ENCODE peak calls at places on chromosomes 16 and 17, in seven cellular contexts. S is mesenchymal stem cell, W is IMR-90, Q is mesendoderm, H is neuronal stem cell, I is H1, L is trophoblast cell. M is an unnamed sample.

GRCh38 chr17:67441052-67441738 is 64.1 kb downstream of the PITPNC1 start:
- DNase-seq in S (peak; percentile 98), W (peak; percentile 88), Q (peak; percentile 46), H (peak; percentile 41), I (no peak), L (no peak), M (no peak)

GRCh38 chr17:4854181-4854681 is 21.1 kb downstream of the MINK1 start:
- DNase-seq in S (no peak), W (peak; percentile 66), Q (peak; percentile 71), H (no peak), I (no peak), L (peak; percentile 51), M (no peak)

GRCh38 chr17:19538095-19539039 is 4.7 kb downstream of the SLC47A1 start:
- DNase-seq in S (no peak), W (no peak), Q (no peak), H (no peak), I (no peak), L (no peak), M (no peak)

GRCh38 chr16:3656491-3657468 is 2.3 kb downstream of the DNASE1 start:
- DNase-seq in S (no peak), W (no peak), Q (no peak), H (no peak), I (no peak), L (peak; percentile 98), M (peak; percentile 26)

GRCh38 chr17:42548070-42548837 is 4.5 kb upstream of the HSD17B1 start:
- DNase-seq in S (peak; percentile 53), W (no peak), Q (peak; percentile 94), H (peak; percentile 71), I (peak; percentile 82), L (peak; percentile 66), M (peak; percentile 97)

GRCh38 chr17:50093246-50093645 is 1.9 kb upstream of the PDK2 start:
- DNase-seq in S (no peak), W (no peak), Q (no peak), H (no peak), I (no peak), L (no peak), M (no peak)

GRCh38 chr17:38747385-38748328 is 479 bp downstream of the PCGF2 start:
- DNase-seq in S (peak; percentile 48), W (no peak), Q (peak; percentile 54), H (peak; percentile 54), I (no peak), L (no peak), M (no peak)

GRCh38 chr16:89925596-89926079 is 2.5 kb downstream of the TUBB3 start:
- DNase-seq in S (peak; percentile 61), W (no peak), Q (peak; percentile 58), H (no peak), I (no peak), L (no peak), M (no peak)

GRCh38 chr16:3012828-3013420 is at the start of gene CLDN9:
- DNase-seq in S (no peak), W (no peak), Q (peak; percentile 54), H (no peak), I (no peak), L (peak; percentile 38), M (peak; percentile 72)

GRCh38 chr16:81723098-81723723 is 55.9 kb upstream of the PLCG2 start:
- DNase-seq in S (peak; percentile 85), W (peak; percentile 80), Q (peak; percentile 87), H (peak; percentile 82), I (no peak), L (peak; percentile 42), M (no peak)

GRCh38 chr17:43734376-43734775 is 24.2 kb downstream of the SOST start:
- DNase-seq in S (no peak), W (peak; percentile 69), Q (no peak), H (no peak), I (no peak), L (no peak), M (no peak)

GRCh38 chr16:68450741-68451140 is 2.4 kb upstream of the SMPD3 start:
- DNase-seq in S (no peak), W (no peak), Q (no peak), H (no peak), I (no peak), L (no peak), M (no peak)

GRCh38 chr17:27480699-27481098 is 24.5 kb downstream of the KSR1 start:
- DNase-seq in S (no peak), W (no peak), Q (no peak), H (no peak), I (no peak), L (no peak), M (no peak)

GRCh38 chr17:42284020-42284369 is 4.3 kb upstream of the STAT5A start:
- DNase-seq in S (no peak), W (no peak), Q (no peak), H (no peak), I (no peak), L (no peak), M (peak; percentile 6)

GRCh38 chr17:30095507-30096244 is 20.9 kb upstream of the NSRP1 start:
- DNase-seq in S (peak; percentile 86), W (peak; percentile 82), Q (peak; percentile 77), H (peak; percentile 44), I (no peak), L (peak; percentile 77), M (peak; percentile 41)

GRCh38 chr17:34207572-34207971 is 47.5 kb upstream of the CCL2 start:
- DNase-seq in S (no peak), W (no peak), Q (no peak), H (no peak), I (no peak), L (no peak), M (no peak)

GRCh38 chr17:49402706-49403105 is 12.0 kb downstream of the PHB1 start:
- DNase-seq in S (no peak), W (no peak), Q (no peak), H (no peak), I (no peak), L (no peak), M (no peak)

GRCh38 chr16:739560-740458 is 988 bp downstream of the CIAO3 start:
- DNase-seq in S (no peak), W (no peak), Q (no peak), H (no peak), I (no peak), L (no peak), M (no peak)

DNA sequence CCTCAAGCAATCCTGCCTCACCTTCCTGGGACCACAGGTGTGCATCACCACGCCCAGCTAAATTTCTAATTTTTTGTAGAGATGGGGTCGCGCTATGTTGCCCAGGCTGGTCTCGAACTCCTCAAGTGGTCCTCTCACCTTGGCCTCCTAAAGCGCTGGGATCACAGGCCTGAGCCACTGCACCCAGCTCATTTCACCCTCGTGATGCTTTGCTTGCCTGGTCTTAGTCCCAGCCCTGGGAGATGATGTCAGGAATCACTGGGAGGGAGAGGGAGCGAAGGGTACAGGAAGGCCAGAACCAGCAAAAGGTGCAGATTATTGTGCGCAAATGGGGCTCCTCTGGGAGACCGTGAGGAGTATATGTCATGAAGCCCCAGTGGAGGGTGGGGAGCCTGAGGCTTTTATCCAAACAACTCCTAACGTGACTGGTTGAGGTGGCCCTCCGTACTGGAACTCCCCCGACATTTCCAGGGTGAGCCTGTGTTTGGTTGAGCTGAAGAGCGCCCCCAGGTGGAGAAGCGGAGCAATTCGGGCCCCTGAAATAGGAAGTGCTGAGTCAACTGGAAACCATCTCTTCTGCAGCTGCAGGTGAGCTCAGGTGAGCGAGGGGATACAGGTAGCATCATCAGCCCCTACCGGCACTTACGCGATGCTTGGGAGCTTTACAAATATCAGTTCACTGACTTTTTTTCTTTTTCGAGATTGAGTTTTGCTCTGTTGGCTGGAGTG is 41.2 kb upstream of the HAPSTR1 start:
- DNase-seq in S (no peak), W (peak; percentile 16), Q (peak; percentile 88), H (no peak), I (peak; percentile 73), L (peak; percentile 45), M (peak; percentile 94)
- H4K8ac ChIP-seq in S (peak overlapping the region; percentile 66), W (peak overlapping the region; percentile 64), Q (no peak overlapping the region), H (no peak overlapping the region), I (no peak overlapping the region), L (no peak overlapping the region), M (no peak overlapping the region)

GRCh38 chr16:78528265-78528664 is 428.8 kb downstream of the WWOX start:
- DNase-seq in S (no peak), W (no peak), Q (no peak), H (no peak), I (no peak), L (no peak), M (no peak)
- H4K8ac ChIP-seq in S (no peak overlapping the region), W (no peak overlapping the region), Q (no peak overlapping the region), H (no peak overlapping the region), I (no peak overlapping the region), L (no peak overlapping the region), M (no peak overlapping the region)

GRCh38 chr17:78658281-78658785 is 81.1 kb upstream of the DNAH17 start:
- DNase-seq in S (no peak), W (peak; percentile 23), Q (no peak), H (no peak), I (no peak), L (no peak), M (no peak)

GRCh38 chr17:78654230-78654824 is 77.1 kb upstream of the DNAH17 start:
- DNase-seq in S (no peak), W (no peak), Q (peak; percentile 31), H (no peak), I (no peak), L (no peak), M (no peak)

GRCh38 chr17:78653382-78653781 is 76.2 kb upstream of the DNAH17 start:
- DNase-seq in S (no peak), W (peak; percentile 47), Q (no peak), H (no peak), I (no peak), L (no peak), M (no peak)

GRCh38 chr17:78652913-78653312 is 75.7 kb upstream of the DNAH17 start:
- DNase-seq in S (no peak), W (no peak), Q (no peak), H (no peak), I (no peak), L (no peak), M (no peak)

DNA sequence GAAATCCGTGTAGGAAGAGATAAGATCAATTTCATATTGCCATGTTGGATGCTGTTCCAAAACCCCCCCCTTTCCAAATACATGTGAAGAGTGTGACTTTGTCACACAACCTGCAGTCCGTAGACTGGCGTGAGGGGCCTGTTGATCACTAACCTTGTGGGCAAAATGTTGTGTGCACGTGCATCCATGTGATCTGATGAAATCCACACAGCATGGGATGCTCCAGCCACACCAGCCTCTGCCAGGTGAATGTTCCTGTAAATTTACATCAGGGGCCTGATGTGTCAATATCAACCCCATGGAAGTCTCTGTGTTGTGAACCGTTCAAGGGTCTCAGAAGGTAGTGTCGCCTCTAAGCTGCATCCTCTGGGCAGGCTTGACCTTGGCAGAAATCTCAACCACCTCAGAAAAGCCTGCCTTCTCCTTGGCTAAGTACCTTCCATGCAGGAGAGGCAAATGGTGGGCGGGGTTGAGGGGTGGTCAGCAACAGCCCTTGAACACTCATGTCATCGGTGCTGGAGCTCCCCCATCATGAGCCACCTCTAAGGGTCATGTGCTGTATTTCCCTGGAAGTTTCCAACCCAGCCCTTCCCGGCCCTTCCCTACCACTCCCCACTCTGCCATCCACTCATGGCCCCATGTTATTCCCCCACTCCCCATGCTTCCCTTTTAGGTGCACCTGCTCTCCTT is 78.2 kb upstream of the DNAH17 start:
- DNase-seq in S (no peak), W (no peak), Q (no peak), H (no peak), I (no peak), L (no peak), M (no peak)
- H4K8ac ChIP-seq in S (no peak overlapping the region), W (no peak overlapping the region), Q (no peak overlapping the region), H (no peak overlapping the region), I (no peak overlapping the region), L (no peak overlapping the region), M (no peak overlapping the region)

DNA sequence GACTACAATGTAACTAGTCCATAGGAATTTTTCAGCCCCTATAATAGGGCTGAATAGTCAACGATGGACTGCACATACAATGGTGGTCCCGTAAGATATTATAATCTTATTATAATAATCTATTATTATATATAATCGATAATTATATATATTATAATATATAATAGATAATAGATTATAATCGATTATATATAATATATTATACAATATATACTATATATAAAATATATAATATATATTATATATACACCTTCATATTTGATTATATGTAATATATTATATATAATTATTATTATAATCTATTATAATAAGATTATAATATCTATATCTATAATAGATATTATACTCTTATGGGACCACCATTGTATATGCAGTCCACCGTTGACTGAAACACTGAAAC is 238.8 kb downstream of the XYLT1 start:
- DNase-seq in S (no peak), W (no peak), Q (no peak), H (no peak), I (no peak), L (no peak), M (no peak)
- H4K8ac ChIP-seq in S (no peak overlapping the region), W (no peak overlapping the region), Q (no peak overlapping the region), H (no peak overlapping the region), I (no peak overlapping the region), L (no peak overlapping the region), M (no peak overlapping the region)